ENCODE peak calls at places on chromosomes 12 and 14, in ten cellular contexts. B is osteoblast, S is GM23338, U is endothelial cell, D is glutamatergic neuron, C is tibial artery, X is mammary epithelial cell, A is PC-9, E is omental fat pad, I is prostate gland. O is an unnamed sample.

GRCh38 chr12:79255326-79255725 is 390.8 kb downstream of the SYT1 start:
- DNase-seq in X (peak), C (no peak), A (no peak), U (no peak), S (no peak), D (no peak), E (no peak), B (no peak), I (no peak), O (no peak)

GRCh38 chr14:23538785-23539184 is 12.8 kb downstream of the ZFHX2 start:
- DNase-seq in S (peak), A (no peak), D (peak), I (no peak), U (no peak), E (no peak), X (no peak), B (peak), C (no peak), O (no peak)

GRCh38 chr12:108418162-108418561 is 79.1 kb upstream of the CMKLR1 start:
- DNase-seq in E (no peak), A (no peak), I (no peak), C (no peak), U (no peak), S (no peak), B (peak), X (no peak), D (no peak), O (no peak)

GRCh38 chr12:23950011-23950774 is 723 bp upstream of the SOX5 start:
- DNase-seq in E (no peak), A (no peak), U (peak), D (no peak), S (peak), X (peak), C (peak), I (no peak), B (peak), O (no peak)

GRCh38 chr14:85060116-85060515 is 469.8 kb upstream of the FLRT2 start:
- DNase-seq in C (no peak), B (no peak), X (peak), A (no peak), U (no peak), I (no peak), S (no peak), E (no peak), D (no peak), O (no peak)

GRCh38 chr12:117279606-117280005 is 81.8 kb downstream of the NOS1 start:
- DNase-seq in U (no peak), E (no peak), B (no peak), C (no peak), S (peak), X (no peak), I (no peak), A (no peak), D (no peak), O (no peak)

GRCh38 chr14:73785834-73786631 is 65.6 kb upstream of the PTGR2 start:
- DNase-seq in A (peak), C (peak), D (peak), E (peak), I (peak), B (peak), S (peak), U (peak), X (peak), O (peak)

GRCh38 chr12:93459992-93460391 is 7.3 kb upstream of the MRPL42 start:
- DNase-seq in I (no peak), A (no peak), B (no peak), D (no peak), X (no peak), E (no peak), C (no peak), S (no peak), U (no peak), O (no peak)

GRCh38 chr12:23303821-23304220 is 645.6 kb downstream of the SOX5 start:
- DNase-seq in A (no peak), C (no peak), D (no peak), S (no peak), B (no peak), I (no peak), X (no peak), E (no peak), U (no peak), O (no peak)

GRCh38 chr12:52819021-52819420 is 5.1 kb upstream of the KRT4 start:
- DNase-seq in S (no peak), B (no peak), C (no peak), I (no peak), A (no peak), E (no peak), D (no peak), U (no peak), X (no peak), O (no peak)

GRCh38 chr12:51533799-51534198 is 57.2 kb upstream of the SCN8A start:
- DNase-seq in U (no peak), D (no peak), C (no peak), S (peak), I (no peak), A (no peak), E (no peak), X (no peak), B (no peak), O (no peak)

GRCh38 chr12:53060721-53061276 is 10.9 kb downstream of the TNS2 start:
- DNase-seq in C (peak), E (no peak), B (peak), X (no peak), S (no peak), U (no peak), A (no peak), I (no peak), D (no peak), O (no peak)

GRCh38 chr14:95519699-95520098 is 3.2 kb upstream of the SYNE3 start:
- DNase-seq in S (no peak), B (peak), X (peak), U (no peak), D (no peak), A (no peak), E (no peak), I (no peak), C (peak), O (peak)

GRCh38 chr12:108773798-108774788 is 42.8 kb upstream of the CORO1C start:
- DNase-seq in C (peak), U (peak), D (peak), S (peak), B (peak), I (peak), X (peak), A (peak), E (peak), O (no peak)

GRCh38 chr12:57765003-57765697 is 1.7 kb downstream of the CYP27B1 start:
- DNase-seq in A (peak), C (no peak), I (no peak), B (peak), X (peak), E (no peak), U (peak), S (peak), D (peak), O (peak)

GRCh38 chr12:57188090-57188425 is 28.5 kb upstream of the NXPH4 start:
- DNase-seq in X (peak), A (no peak), C (no peak), B (no peak), U (no peak), E (no peak), S (no peak), I (no peak), D (no peak), O (no peak)

GRCh38 chr14:77593501-77593911 is 22.9 kb downstream of the SPTLC2 start:
- DNase-seq in X (no peak), B (no peak), D (no peak), I (no peak), E (no peak), U (no peak), S (no peak), C (no peak), A (no peak), O (no peak)

GRCh38 chr14:91398192-91398591 is 19.4 kb downstream of the CCDC88C start:
- DNase-seq in U (no peak), S (no peak), C (no peak), A (no peak), X (no peak), E (no peak), D (no peak), I (no peak), B (peak), O (no peak)

GRCh38 chr14:66827182-66827581 is 319.2 kb downstream of the GPHN start:
- DNase-seq in D (no peak), E (no peak), S (no peak), C (no peak), A (no peak), U (no peak), I (no peak), B (no peak), X (no peak), O (no peak)

GRCh38 chr12:112340235-112340634 is 42.0 kb downstream of the HECTD4 start:
- DNase-seq in A (no peak), C (no peak), D (no peak), I (no peak), U (no peak), B (no peak), E (no peak), X (no peak), S (no peak), O (no peak)

GRCh38 chr14:68395585-68395984 is 397.3 kb downstream of the ZFP36L1 start:
- DNase-seq in D (no peak), A (no peak), I (no peak), E (no peak), S (no peak), C (peak), U (no peak), B (peak), X (no peak), O (no peak)

GRCh38 chr12:57726884-57727757 is 11.4 kb downstream of the AGAP2 start:
- DNase-seq in C (no peak), D (peak), S (peak), E (no peak), X (no peak), U (peak), A (no peak), I (no peak), B (peak), O (no peak)

GRCh38 chr14:99067141-99067920 is 204.7 kb downstream of the BCL11B start:
- DNase-seq in X (no peak), I (no peak), D (no peak), S (no peak), B (peak), A (no peak), U (no peak), C (no peak), E (no peak), O (no peak)

GRCh38 chr12:47977772-47978597 is 14.6 kb downstream of the TMEM106C start:
- DNase-seq in S (no peak), X (no peak), D (no peak), I (no peak), E (no peak), U (no peak), B (no peak), C (no peak), A (no peak), O (no peak)

GRCh38 chr12:116399055-116399454 is 121.6 kb upstream of the MED13L start:
- DNase-seq in A (no peak), U (no peak), B (no peak), D (no peak), I (no peak), E (no peak), X (no peak), S (no peak), C (no peak), O (no peak)

GRCh38 chr12:1919284-1919683 is 832 bp upstream of the CACNA2D4 start:
- DNase-seq in C (no peak), D (no peak), E (no peak), B (peak), A (no peak), U (no peak), X (no peak), I (no peak), S (no peak), O (no peak)

GRCh38 chr12:71636704-71637115 is 26.9 kb downstream of the ZFC3H1 start:
- DNase-seq in I (peak), S (peak), X (peak), E (no peak), C (no peak), A (no peak), D (no peak), B (peak), U (peak), O (no peak)

GRCh38 chr14:37153005-37153404 is 19.4 kb downstream of the SLC25A21 start:
- DNase-seq in E (no peak), U (no peak), I (no peak), A (no peak), C (no peak), X (no peak), D (no peak), S (no peak), B (no peak), O (no peak)

GRCh38 chr12:31672521-31672920 is 13.0 kb downstream of the ETFBKMT start:
- DNase-seq in B (no peak), I (no peak), A (no peak), D (no peak), U (no peak), C (no peak), X (no peak), S (no peak), E (no peak), O (no peak)

GRCh38 chr14:31842905-31843304 is 234.2 kb upstream of the ARHGAP5 start:
- DNase-seq in D (no peak), E (no peak), U (no peak), X (no peak), C (no peak), S (no peak), B (no peak), I (no peak), A (no peak), O (no peak)

DNA sequence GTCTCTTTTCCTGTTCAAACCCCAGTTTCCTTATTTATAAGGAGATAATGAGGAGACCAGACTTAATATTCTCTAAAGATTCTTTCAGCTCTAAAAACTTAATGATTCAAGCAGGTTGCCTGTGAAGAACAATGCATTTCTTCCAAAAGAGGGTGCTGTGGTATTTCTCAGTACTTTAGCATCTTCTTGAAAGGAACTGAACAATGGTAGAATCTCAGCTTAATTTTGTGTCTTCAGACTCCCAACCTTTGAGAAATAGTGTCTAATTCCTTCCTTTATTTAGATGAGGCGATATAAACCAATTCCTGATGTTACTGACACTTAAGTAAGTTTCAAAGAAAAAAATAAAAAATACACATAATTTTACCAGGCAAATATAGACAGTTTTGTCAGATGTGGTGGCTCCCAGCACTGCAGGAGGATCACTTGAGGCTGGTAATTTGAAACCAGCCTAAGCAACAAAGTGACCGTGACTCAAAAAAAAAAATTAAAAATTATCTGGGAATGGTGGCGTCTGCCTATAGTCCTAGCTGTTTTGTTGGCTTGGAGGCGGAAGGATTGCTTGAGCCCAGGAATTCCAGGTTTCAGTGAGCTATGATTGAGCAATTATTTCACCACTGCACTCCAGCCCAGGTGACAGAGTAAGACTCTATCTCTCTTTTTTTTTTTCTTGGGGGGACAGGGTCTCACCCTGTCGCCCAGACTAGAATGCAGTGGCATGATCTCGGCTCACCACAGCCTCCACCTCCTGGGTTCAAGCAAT is 76.9 kb upstream of the PSMA6 start:
- DNase-seq in I (no peak), B (no peak), E (no peak), C (no peak), U (no peak), A (no peak), X (peak), S (peak), D (no peak), O (no peak)
- TF ChIP-seq CTCF in I (peak), B (peak), E (no peak), C (peak), U (no peak), A (peak), X (peak), S (peak), D (no peak), O (no peak)

GRCh38 chr12:67457799-67458680 is 188.9 kb downstream of the CAND1 start:
- DNase-seq in I (no peak), U (no peak), C (peak), D (no peak), A (no peak), E (no peak), X (peak), B (no peak), S (peak), O (no peak)

GRCh38 chr12:67459173-67459572 is 189.4 kb upstream of the DYRK2 start:
- DNase-seq in C (no peak), E (no peak), B (no peak), A (no peak), S (no peak), D (no peak), X (no peak), U (no peak), I (no peak), O (no peak)

GRCh38 chr12:67455236-67455635 is 186.1 kb downstream of the CAND1 start:
- DNase-seq in X (no peak), B (no peak), D (no peak), I (no peak), C (no peak), A (no peak), S (no peak), E (no peak), U (no peak), O (no peak)

GRCh38 chr12:67457136-67457535 is 188.0 kb downstream of the CAND1 start:
- DNase-seq in U (no peak), E (no peak), X (no peak), A (no peak), D (no peak), B (no peak), S (no peak), I (no peak), C (no peak), O (no peak)

GRCh38 chr12:67456281-67456918 is 187.2 kb downstream of the CAND1 start:
- DNase-seq in U (no peak), A (peak), D (no peak), S (no peak), B (no peak), E (no peak), X (peak), I (no peak), C (no peak), O (no peak)
- TF ChIP-seq CTCF in U (no peak), A (no peak), D (no peak), S (no peak), B (no peak), E (no peak), X (no peak), I (no peak), C (no peak), O (no peak)

DNA sequence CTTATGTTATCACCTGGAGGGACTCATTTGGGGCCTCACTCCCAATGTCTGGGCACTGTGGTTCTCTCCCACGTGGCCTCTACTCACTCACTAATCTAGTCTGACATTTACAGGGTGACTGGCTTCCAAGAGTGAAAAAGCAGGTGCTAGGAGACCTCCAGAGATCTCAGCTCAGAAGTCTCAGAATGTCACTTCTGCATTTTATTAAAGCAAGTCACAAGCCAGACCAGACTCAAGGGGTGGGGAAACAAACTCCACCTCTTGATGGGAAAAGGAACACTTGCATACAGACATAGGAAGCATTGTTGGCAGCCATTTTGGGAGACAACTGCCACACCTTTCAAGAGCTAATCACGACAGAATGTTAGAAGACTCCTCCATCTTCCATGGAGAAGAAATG is 175.9 kb downstream of the MON2 start:
- DNase-seq in E (no peak), B (no peak), I (no peak), X (no peak), C (no peak), U (no peak), D (no peak), A (no peak), S (no peak), O (no peak)
- TF ChIP-seq CTCF in E (no peak), B (no peak), I (no peak), X (no peak), C (no peak), U (no peak), D (no peak), A (no peak), S (no peak), O (no peak)

DNA sequence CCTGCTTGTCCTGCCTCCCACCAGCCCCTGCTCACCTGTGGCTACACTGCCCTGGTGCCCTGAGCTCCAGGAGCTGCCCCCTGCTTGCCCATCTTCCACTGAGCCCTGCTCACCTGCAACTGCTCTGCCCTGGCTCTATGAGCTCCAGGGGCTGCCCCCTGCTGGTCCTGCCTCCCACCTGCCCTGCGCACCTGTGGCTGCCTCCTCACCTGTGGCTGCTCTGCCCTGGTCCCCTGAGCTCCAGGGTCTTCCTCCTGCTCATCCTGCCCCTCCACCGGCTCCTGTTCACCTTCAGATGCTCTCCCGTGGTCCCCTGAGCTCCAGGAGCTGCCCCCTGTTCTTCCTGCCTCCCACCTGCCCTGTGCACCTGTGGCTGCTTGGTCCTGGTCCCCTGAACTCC is 247.6 kb downstream of the TMEM121 start:
- DNase-seq in E (no peak), D (no peak), I (no peak), B (no peak), A (peak), S (no peak), U (no peak), C (no peak), X (no peak), O (no peak)
- TF ChIP-seq CTCF in E (no peak), D (no peak), I (no peak), B (no peak), A (peak), S (no peak), U (no peak), C (no peak), X (no peak), O (no peak)

GRCh38 chr12:107081778-107082177 is 11.6 kb downstream of the CRY1 start:
- DNase-seq in C (no peak), E (no peak), B (no peak), A (no peak), D (no peak), U (no peak), I (no peak), X (no peak), S (no peak), O (no peak)

DNA sequence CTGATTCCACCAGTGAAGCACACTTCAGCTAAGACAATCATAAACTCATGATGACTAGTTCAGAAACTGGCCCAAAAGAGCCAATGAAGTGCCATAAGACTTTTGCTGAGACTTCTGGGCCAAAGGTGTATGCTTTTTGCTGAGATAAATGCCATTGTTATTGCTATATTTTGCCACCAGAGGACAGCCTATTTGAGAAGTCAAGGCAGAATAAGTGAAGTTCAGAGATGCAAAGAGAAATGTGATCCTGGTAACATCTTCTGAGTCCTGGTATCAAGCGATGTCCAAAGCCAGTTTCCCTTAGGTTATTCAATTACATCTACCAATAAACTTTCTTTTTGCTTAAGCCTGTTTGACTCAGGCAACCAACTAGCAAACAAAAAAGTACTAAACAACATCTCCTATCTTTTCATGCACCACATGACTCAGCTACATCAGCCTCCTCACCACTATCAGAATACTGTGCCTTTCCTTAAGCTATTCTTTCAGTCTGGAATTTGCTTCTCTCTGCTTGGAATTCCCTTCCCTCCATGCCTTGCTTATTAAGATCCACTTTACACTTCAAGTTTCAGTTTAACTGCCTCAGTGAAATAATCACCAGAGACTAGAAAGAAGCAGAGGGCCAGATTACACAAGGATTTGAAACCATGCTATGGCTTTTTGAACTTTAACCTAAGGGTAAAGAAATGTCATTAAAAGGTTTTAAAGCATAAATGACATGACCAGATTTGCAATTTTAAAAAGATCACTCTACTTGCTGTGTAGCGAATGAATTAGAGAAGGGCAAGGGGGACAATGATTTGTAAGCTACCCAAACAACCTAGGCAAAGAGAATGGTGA is 14.0 kb downstream of the CRY1 start:
- DNase-seq in C (no peak), D (no peak), I (no peak), E (no peak), U (no peak), A (no peak), X (peak), B (no peak), S (peak), O (no peak)
- TF ChIP-seq CTCF in C (peak), D (peak), I (no peak), E (no peak), U (peak), A (peak), X (peak), B (peak), S (peak), O (peak)

GRCh38 chr14:104870368-104871144 is 5.5 kb downstream of the CEP170B start:
- DNase-seq in S (peak), I (no peak), U (peak), A (no peak), B (peak), E (no peak), D (peak), C (no peak), X (no peak), O (peak)
- TF ChIP-seq CTCF in S (peak), I (peak), U (no peak), A (peak), B (no peak), E (no peak), D (peak), C (no peak), X (no peak), O (peak)